ENCODE peak calls at places on chromosome 11, in five cellular contexts. I is stomach, O is breast epithelium, X is adrenal gland, Z is body of pancreas. W is an unnamed sample. For H3K4me1, the result is how much of the 10 kb centered on the place peaks cover.

GRCh38 chr11:130390071-130390758 is 38.2 kb downstream of the ADAMTS8 start:
- DNase-seq in I (peak), O (no peak), X (no peak), Z (peak), W (no peak)

GRCh38 chr11:12280199-12280837 is 97.1 kb upstream of the PARVA start:
- DNase-seq in I (peak), O (no peak), X (no peak), Z (peak), W (peak)

GRCh38 chr11:20093775-20094174 is 66.5 kb downstream of the DBX1 start:
- DNase-seq in I (no peak), O (no peak), X (no peak), Z (no peak), W (no peak)

GRCh38 chr11:104700609-104701008 is 197.7 kb downstream of the CASP12 start:
- DNase-seq in I (no peak), O (no peak), X (no peak), Z (no peak), W (no peak)

GRCh38 chr11:64758330-64759079 is 1.3 kb downstream of the PYGM start:
- DNase-seq in I (no peak), O (peak), X (no peak), Z (no peak), W (no peak)

GRCh38 chr11:61054927-61055562 is 47.2 kb upstream of the CD5 start:
- DNase-seq in I (peak), O (no peak), X (no peak), Z (no peak), W (no peak)

GRCh38 chr11:27950339-27950738 is 157.6 kb downstream of the KIF18A start:
- DNase-seq in I (no peak), O (no peak), X (no peak), Z (no peak), W (no peak)

GRCh38 chr11:47437746-47438418 is 11.1 kb downstream of the RAPSN start:
- DNase-seq in I (peak), O (no peak), X (peak), Z (peak), W (no peak)

GRCh38 chr11:84564867-84565184 is 1062.3 kb downstream of the DLG2 start:
- DNase-seq in I (no peak), O (no peak), X (no peak), Z (no peak), W (no peak)

GRCh38 chr11:86931965-86932332 is 23.2 kb downstream of the FZD4 start:
- DNase-seq in I (no peak), O (no peak), X (peak), Z (no peak), W (no peak)

GRCh38 chr11:117538256-117538655 is 210.6 kb downstream of the CEP164 start:
- DNase-seq in I (no peak), O (no peak), X (no peak), Z (no peak), W (no peak)

DNA sequence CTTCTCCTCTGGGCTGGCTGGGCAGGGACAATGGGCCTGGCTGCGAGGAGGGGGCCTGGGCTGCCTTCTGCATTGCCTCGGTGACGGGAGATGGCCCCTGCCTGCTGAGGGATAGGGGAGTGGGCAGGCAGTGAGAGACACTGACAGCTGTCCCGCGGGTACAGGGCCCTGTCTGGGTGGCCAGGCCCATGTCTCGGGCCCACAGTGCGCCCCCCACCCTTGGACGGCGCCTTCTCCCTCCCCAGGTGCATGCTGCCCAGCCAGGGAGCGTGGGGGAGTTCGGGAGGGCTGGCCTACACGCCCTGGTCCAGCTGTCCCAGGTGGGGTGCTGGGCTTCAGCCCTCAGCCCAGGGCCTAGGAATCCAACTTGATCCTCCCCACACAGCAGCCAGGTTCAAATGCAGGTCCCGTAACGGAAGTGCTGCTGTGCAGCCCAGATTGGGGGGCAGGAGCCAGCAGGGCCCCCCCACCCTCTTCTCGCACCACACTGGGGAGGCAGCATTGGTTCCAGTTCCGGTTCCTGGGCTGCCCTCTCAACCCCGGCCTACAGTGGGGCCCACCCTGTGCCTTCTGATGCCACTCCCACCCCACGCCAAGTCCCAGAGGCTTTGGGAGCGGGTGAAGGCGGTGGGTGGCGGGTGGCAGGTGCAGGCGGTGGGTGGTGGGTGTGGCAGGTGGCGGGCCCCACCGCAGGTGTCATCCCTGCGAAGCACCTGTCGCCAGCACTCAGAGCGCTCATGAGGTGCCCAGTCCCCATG is 7.3 kb upstream of the TSSC4 start:
- DNase-seq in I (no peak), O (no peak), X (no peak), Z (no peak), W (no peak)
- TF ChIP-seq POLR2A in I (no peak), O (no peak), X (no peak), Z (no peak), W (no peak)

GRCh38 chr11:94796863-94797262 is 28.7 kb downstream of the AMOTL1 start:
- DNase-seq in I (no peak), O (no peak), X (no peak), Z (no peak), W (no peak)
- H3K4me1 ChIP-seq in I (half or more), O (under half), X (under half), Z (half or more), W (half or more)

DNA sequence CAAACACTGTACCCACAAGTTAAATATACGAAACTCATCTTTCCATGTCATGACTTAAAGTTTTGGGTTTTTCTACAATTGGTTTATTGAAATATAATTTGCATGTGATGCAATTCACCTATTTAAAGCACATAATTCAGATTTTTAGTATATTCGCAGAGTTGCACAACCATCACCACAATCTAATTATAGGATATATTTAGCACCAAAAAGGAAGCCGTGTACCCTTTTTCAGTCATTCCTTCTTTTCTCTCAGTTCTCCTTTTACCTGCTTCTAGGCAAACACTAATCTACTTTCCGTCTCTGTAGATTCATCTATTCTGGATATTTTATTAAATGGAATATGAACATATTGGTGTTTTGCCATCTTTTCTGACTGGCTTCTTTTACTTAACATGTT is 1458.1 kb upstream of the TENM4 start:
- DNase-seq in I (no peak), O (no peak), X (no peak), Z (no peak), W (no peak)
- TF ChIP-seq POLR2A in I (no peak), O (no peak), X (no peak), Z (no peak), W (no peak)

GRCh38 chr11:128467610-128468041 is 119.7 kb downstream of the ETS1 start:
- DNase-seq in I (no peak), O (no peak), X (no peak), Z (no peak), W (no peak)
- H3K4me1 ChIP-seq in I (half or more), O (under half), X (under half), Z (under half), W (half or more)

DNA sequence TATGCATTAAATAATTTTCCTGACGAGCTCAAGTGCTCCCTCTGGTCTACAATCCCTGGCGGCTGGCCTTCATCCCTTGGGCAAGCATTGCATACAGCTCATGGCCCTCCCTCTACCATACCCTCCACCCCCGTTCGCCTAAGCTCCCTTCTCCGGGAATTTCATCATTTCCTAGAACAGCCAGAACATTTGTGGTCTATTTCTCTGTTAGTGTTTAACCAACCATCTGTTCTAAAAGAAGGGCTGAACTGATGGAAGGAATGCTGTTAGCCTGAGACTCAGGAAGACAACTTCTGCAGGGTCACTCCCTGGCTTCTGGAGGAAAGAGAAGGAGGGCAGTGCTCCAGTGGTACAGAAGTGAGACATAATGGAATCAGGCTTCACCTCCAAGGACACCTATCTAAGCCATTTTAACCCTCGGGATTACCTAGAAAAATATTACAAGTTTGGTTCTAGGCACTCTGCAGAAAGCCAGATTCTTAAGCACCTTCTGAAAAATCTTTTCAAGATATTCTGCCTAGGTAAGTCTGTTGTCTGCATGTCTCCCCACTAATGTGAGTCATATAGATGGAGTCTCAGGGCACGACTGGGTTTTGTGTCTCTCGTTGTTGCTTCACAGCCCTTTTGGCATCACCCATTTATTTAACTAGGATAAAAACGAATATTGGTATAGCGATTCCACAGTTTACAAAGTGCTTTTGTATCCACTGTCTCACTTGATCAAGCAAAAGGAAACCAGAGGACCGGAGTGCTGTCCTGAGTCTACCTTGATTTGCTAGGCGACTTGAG is at the start of gene NNMT:
- DNase-seq in I (peak), O (no peak), X (peak), Z (peak), W (no peak)
- TF ChIP-seq POLR2A in I (no peak), O (peak), X (peak), Z (peak), W (peak)

DNA sequence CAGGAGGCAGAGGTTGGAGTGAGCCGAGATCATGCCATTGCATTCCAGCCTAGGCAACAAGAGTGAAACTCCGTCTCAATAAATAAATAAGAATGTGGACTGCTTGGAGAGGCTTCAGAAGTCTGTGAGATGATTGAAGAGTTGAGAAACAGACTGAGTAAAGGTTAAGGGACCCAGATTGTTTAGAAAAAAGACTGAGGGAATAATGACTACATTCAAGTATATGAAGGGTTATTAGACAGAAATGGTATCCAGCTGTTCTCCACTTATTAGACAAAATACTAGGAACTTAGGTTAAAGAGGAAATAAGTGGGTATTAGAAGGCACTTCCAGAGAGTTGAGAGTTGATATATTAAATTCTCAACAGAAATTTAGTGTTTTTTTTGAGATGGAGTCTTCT is 10.5 kb upstream of the YAP1 start:
- DNase-seq in I (no peak), O (no peak), X (no peak), Z (no peak), W (no peak)
- H3K4me1 ChIP-seq in I (under half), O (under half), X (under half), Z (under half), W (under half)

GRCh38 chr11:66119348-66120133 is 49.5 kb downstream of the PACS1 start:
- DNase-seq in I (no peak), O (no peak), X (peak), Z (peak), W (no peak)
- TF ChIP-seq POLR2A in I (no peak), O (no peak), X (peak), Z (no peak), W (no peak)

GRCh38 chr11:73221451-73221850 is 3.4 kb downstream of the P2RY2 start:
- DNase-seq in I (no peak), O (no peak), X (no peak), Z (no peak), W (no peak)
- H3K4me1 ChIP-seq in I (under half), O (under half), X (under half), Z (under half), W (under half)

GRCh38 chr11:67435031-67435726 is 2.3 kb downstream of the PTPRCAP start:
- DNase-seq in I (no peak), O (no peak), X (no peak), Z (no peak), W (no peak)
- TF ChIP-seq POLR2A in I (no peak), O (no peak), X (no peak), Z (no peak), W (no peak)

GRCh38 chr11:70304208-70304603 is 33.7 kb downstream of the PPFIA1 start:
- DNase-seq in I (no peak), O (no peak), X (no peak), Z (no peak), W (no peak)

GRCh38 chr11:70306586-70307033 is 36.1 kb downstream of the PPFIA1 start:
- DNase-seq in I (no peak), O (no peak), X (no peak), Z (no peak), W (no peak)

GRCh38 chr11:70305501-70305900 is 35.0 kb downstream of the PPFIA1 start:
- DNase-seq in I (no peak), O (no peak), X (no peak), Z (no peak), W (no peak)

GRCh38 chr11:70303070-70303469 is 32.6 kb downstream of the PPFIA1 start:
- DNase-seq in I (no peak), O (no peak), X (peak), Z (no peak), W (no peak)

GRCh38 chr11:70307176-70307575 is 36.7 kb downstream of the PPFIA1 start:
- DNase-seq in I (no peak), O (no peak), X (no peak), Z (no peak), W (no peak)
- H3K4me1 ChIP-seq in I (under half), O (under half), X (under half), Z (under half), W (under half)